ENCODE peak calls at places on chromosome 18, in five cellular contexts. A is endothelial cell, C is HCT116, P is nephron progenitor cell, F is M059J. G is an unnamed sample.

GRCh38 chr18:35661483-35662146 is 80.1 kb downstream of the GALNT1 start:
- DNase-seq in A (no peak), C (no peak), P (no peak), F (peak), G (no peak)

GRCh38 chr18:35143615-35144596 is 96.9 kb upstream of the ZNF397 start:
- DNase-seq in A (peak), C (peak), P (peak), F (peak), G (no peak)

GRCh38 chr18:12857215-12857924 is 26.7 kb downstream of the PTPN2 start:
- DNase-seq in A (no peak), C (no peak), P (no peak), F (no peak), G (no peak)

GRCh38 chr18:28065031-28065792 is 111.7 kb downstream of the CDH2 start:
- DNase-seq in A (no peak), C (no peak), P (no peak), F (peak), G (no peak)

GRCh38 chr18:22466608-22467390 is 49.1 kb upstream of the CTAGE1 start:
- DNase-seq in A (no peak), C (peak), P (no peak), F (peak), G (peak)

GRCh38 chr18:74896390-74896991 is 298.8 kb downstream of the ZNF407 start:
- DNase-seq in A (peak), C (peak), P (peak), F (peak), G (no peak)

GRCh38 chr18:65753520-65753919 is 2.7 kb downstream of the CDH7 start:
- DNase-seq in A (peak), C (no peak), P (peak), F (no peak), G (no peak)

GRCh38 chr18:55509631-55510372 is 78.2 kb downstream of the TCF4 start:
- DNase-seq in A (no peak), C (no peak), P (no peak), F (peak), G (peak)

GRCh38 chr18:74271656-74272055 is 20.1 kb downstream of the CYB5A start:
- DNase-seq in A (no peak), C (no peak), P (no peak), F (peak), G (no peak)

GRCh38 chr18:55856191-55856590 is 268.2 kb upstream of the TCF4 start:
- DNase-seq in A (no peak), C (no peak), P (no peak), F (peak), G (peak)

GRCh38 chr18:36203360-36203895 is 16.1 kb downstream of the MOCOS start:
- DNase-seq in A (no peak), C (no peak), P (no peak), F (no peak), G (no peak)

GRCh38 chr18:52000435-52000834 is 339.6 kb upstream of the DCC start:
- DNase-seq in A (no peak), C (no peak), P (no peak), F (no peak), G (no peak)

GRCh38 chr18:55248497-55248896 is 289.2 kb upstream of the CCDC68 start:
- DNase-seq in A (no peak), C (no peak), P (no peak), F (no peak), G (no peak)

GRCh38 chr18:72612894-72613537 is 68.9 kb upstream of the CBLN2 start:
- DNase-seq in A (no peak), C (no peak), P (no peak), F (no peak), G (no peak)

GRCh38 chr18:22830511-22830910 is 102.6 kb upstream of the RBBP8 start:
- DNase-seq in A (no peak), C (no peak), P (no peak), F (no peak), G (no peak)

GRCh38 chr18:49933530-49933929 is 120.2 kb upstream of the ACAA2 start:
- DNase-seq in A (no peak), C (no peak), P (no peak), F (no peak), G (no peak)

GRCh38 chr18:69658137-69658536 is 257.4 kb downstream of the DOK6 start:
- DNase-seq in A (no peak), C (no peak), P (no peak), F (no peak), G (no peak)

GRCh38 chr18:54558609-54559585 is 32.1 kb upstream of the DYNAP start:
- DNase-seq in A (peak), C (no peak), P (no peak), F (peak), G (no peak)

GRCh38 chr18:38693085-38693484 is 1127.5 kb upstream of the CELF4 start:
- DNase-seq in A (no peak), C (no peak), P (no peak), F (no peak), G (no peak)

GRCh38 chr18:49476664-49477411 is 10.2 kb downstream of the C18orf32 start:
- DNase-seq in A (no peak), C (no peak), P (no peak), F (peak), G (no peak)

GRCh38 chr18:6056171-6056932 is 161.0 kb upstream of the TMEM200C start:
- DNase-seq in A (no peak), C (no peak), P (no peak), F (peak), G (no peak)

GRCh38 chr18:9775172-9775571 is 67.1 kb downstream of the RAB31 start:
- DNase-seq in A (no peak), C (no peak), P (no peak), F (no peak), G (no peak)

GRCh38 chr18:24246143-24246542 is 107.3 kb downstream of the CABYR start:
- DNase-seq in A (no peak), C (no peak), P (no peak), F (no peak), G (no peak)

GRCh38 chr18:72867721-72868665 is at the start of gene NETO1:
- DNase-seq in A (peak), C (no peak), P (peak), F (no peak), G (no peak)

GRCh38 chr18:22230403-22231042 is 61.1 kb downstream of the GATA6 start:
- DNase-seq in A (no peak), C (no peak), P (no peak), F (peak), G (no peak)

GRCh38 chr18:70907673-70908072 is 618.8 kb downstream of the SOCS6 start:
- DNase-seq in A (no peak), C (no peak), P (no peak), F (no peak), G (no peak)

GRCh38 chr18:11862468-11863137 is 11.4 kb downstream of the CHMP1B start:
- DNase-seq in A (no peak), C (no peak), P (no peak), F (no peak), G (no peak)

GRCh38 chr18:79945118-79946042 is 6.1 kb downstream of the SLC66A2 start:
- DNase-seq in A (no peak), C (no peak), P (no peak), F (no peak), G (no peak)

GRCh38 chr18:12883003-12883683 is 894 bp downstream of the PTPN2 start:
- DNase-seq in A (peak), C (no peak), P (no peak), F (peak), G (no peak)

GRCh38 chr18:57980573-57981348 is 63.3 kb upstream of the NEDD4L start:
- DNase-seq in A (no peak), C (no peak), P (no peak), F (no peak), G (no peak)

GRCh38 chr18:32301976-32302743 is 112.3 kb downstream of the MEP1B start:
- DNase-seq in A (no peak), C (no peak), P (no peak), F (peak), G (no peak)

GRCh38 chr18:57776767-57777166 is 26.3 kb downstream of the ATP8B1 start:
- DNase-seq in A (no peak), C (no peak), P (no peak), F (no peak), G (no peak)

GRCh38 chr18:11047817-11048216 is 101.6 kb downstream of the PIEZO2 start:
- DNase-seq in A (no peak), C (no peak), P (no peak), F (no peak), G (no peak)

GRCh38 chr18:70454705-70455322 is 166.0 kb downstream of the SOCS6 start:
- DNase-seq in A (peak), C (peak), P (peak), F (peak), G (peak)

GRCh38 chr18:38427736-38428135 is 862.1 kb upstream of the CELF4 start:
- DNase-seq in A (no peak), C (no peak), P (no peak), F (no peak), G (no peak)